ENCODE peak calls at places on chromosomes 2 and 18, in four cellular contexts. One of them, this sample, is unnamed.

GRCh38 chr2:147198651-147199171 is 646.1 kb upstream of the ACVR2A start:
- DNase-seq in stomach: no peak
- DNase-seq in HCT116: no peak
- DNase-seq in heart left ventricle: no peak
- DNase-seq in this sample: no peak

GRCh38 chr2:75569546-75569945 is 8.8 kb upstream of the EVA1A start:
- DNase-seq in stomach: no peak
- DNase-seq in HCT116: no peak
- DNase-seq in heart left ventricle: no peak
- DNase-seq in this sample: no peak

GRCh38 chr18:4040391-4041172 is 414.5 kb downstream of the DLGAP1 start:
- DNase-seq in stomach: no peak
- DNase-seq in HCT116: no peak
- DNase-seq in heart left ventricle: no peak
- DNase-seq in this sample: no peak

GRCh38 chr2:38533180-38533579 is 69.5 kb downstream of the HNRNPLL start:
- DNase-seq in stomach: no peak
- DNase-seq in HCT116: no peak
- DNase-seq in heart left ventricle: no peak
- DNase-seq in this sample: no peak

GRCh38 chr2:223760838-223761502 is 76.4 kb downstream of the AP1S3 start:
- DNase-seq in stomach: peak; percentile 68
- DNase-seq in HCT116: peak; percentile 96
- DNase-seq in heart left ventricle: no peak
- DNase-seq in this sample: peak; percentile 39

GRCh38 chr18:63253428-63254372 is 65.9 kb downstream of the BCL2 start:
- DNase-seq in stomach: no peak
- DNase-seq in HCT116: no peak
- DNase-seq in heart left ventricle: no peak
- DNase-seq in this sample: no peak

GRCh38 chr18:55868909-55869308 is 280.9 kb upstream of the TCF4 start:
- DNase-seq in stomach: no peak
- DNase-seq in HCT116: no peak
- DNase-seq in heart left ventricle: no peak
- DNase-seq in this sample: no peak

GRCh38 chr2:172324198-172324597 is 103.2 kb upstream of the ITGA6 start:
- DNase-seq in stomach: no peak
- DNase-seq in HCT116: no peak
- DNase-seq in heart left ventricle: no peak
- DNase-seq in this sample: no peak

GRCh38 chr18:55586841-55587240 is 1.2 kb downstream of the TCF4 start:
- DNase-seq in stomach: no peak
- DNase-seq in HCT116: no peak
- DNase-seq in heart left ventricle: no peak
- DNase-seq in this sample: no peak

GRCh38 chr2:183996825-183997823 is 601.2 kb upstream of the ZNF804A start:
- DNase-seq in stomach: peak; percentile 32
- DNase-seq in HCT116: no peak
- DNase-seq in heart left ventricle: no peak
- DNase-seq in this sample: no peak

GRCh38 chr2:220064282-220065042 is 437.0 kb downstream of the SLC4A3 start:
- DNase-seq in stomach: no peak
- DNase-seq in HCT116: no peak
- DNase-seq in heart left ventricle: no peak
- DNase-seq in this sample: no peak

GRCh38 chr2:161048317-161048716 is 111.9 kb upstream of the TANK start:
- DNase-seq in stomach: no peak
- DNase-seq in HCT116: no peak
- DNase-seq in heart left ventricle: no peak
- DNase-seq in this sample: no peak

GRCh38 chr2:84805250-84805917 is 75.5 kb downstream of the TRABD2A start:
- DNase-seq in stomach: no peak
- DNase-seq in HCT116: no peak
- DNase-seq in heart left ventricle: no peak
- DNase-seq in this sample: no peak

GRCh38 chr18:11411021-11411420 is 198.4 kb upstream of the SLC35G4 start:
- DNase-seq in stomach: no peak
- DNase-seq in HCT116: no peak
- DNase-seq in heart left ventricle: no peak
- DNase-seq in this sample: no peak

GRCh38 chr2:46053502-46054094 is 243.6 kb upstream of the EPAS1 start:
- DNase-seq in stomach: no peak
- DNase-seq in HCT116: no peak
- DNase-seq in heart left ventricle: no peak
- DNase-seq in this sample: no peak

GRCh38 chr2:105615352-105615751 is 129.4 kb upstream of the NCK2 start:
- DNase-seq in stomach: no peak
- DNase-seq in HCT116: no peak
- DNase-seq in heart left ventricle: no peak
- DNase-seq in this sample: no peak

GRCh38 chr2:100786985-100787384 is 33.0 kb upstream of the NPAS2 start:
- DNase-seq in stomach: no peak
- DNase-seq in HCT116: no peak
- DNase-seq in heart left ventricle: no peak
- DNase-seq in this sample: no peak

GRCh38 chr2:237618449-237618848 is 8.9 kb upstream of the LRRFIP1 start:
- DNase-seq in stomach: no peak
- DNase-seq in HCT116: no peak
- DNase-seq in heart left ventricle: no peak
- DNase-seq in this sample: no peak

GRCh38 chr2:127700527-127701192 is 637 bp upstream of the SFT2D3 start:
- DNase-seq in stomach: peak; percentile 64
- DNase-seq in HCT116: peak; percentile 95
- DNase-seq in heart left ventricle: peak; percentile 79
- DNase-seq in this sample: peak; percentile 59

GRCh38 chr18:55310044-55310676 is 277.8 kb downstream of the TCF4 start:
- DNase-seq in stomach: no peak
- DNase-seq in HCT116: no peak
- DNase-seq in heart left ventricle: no peak
- DNase-seq in this sample: no peak

GRCh38 chr2:12861344-12861942 is 144.7 kb downstream of the TRIB2 start:
- DNase-seq in stomach: no peak
- DNase-seq in HCT116: no peak
- DNase-seq in heart left ventricle: no peak
- DNase-seq in this sample: no peak

GRCh38 chr2:124315221-124315880 is 290.3 kb downstream of the CNTNAP5 start:
- DNase-seq in stomach: no peak
- DNase-seq in HCT116: no peak
- DNase-seq in heart left ventricle: no peak
- DNase-seq in this sample: no peak

GRCh38 chr2:178008636-178009289 is 63.8 kb downstream of the PDE11A start:
- DNase-seq in stomach: peak; percentile 47
- DNase-seq in HCT116: no peak
- DNase-seq in heart left ventricle: peak; percentile 57
- DNase-seq in this sample: peak; percentile 19

GRCh38 chr18:32262092-32262491 is 72.3 kb downstream of the MEP1B start:
- DNase-seq in stomach: no peak
- DNase-seq in HCT116: no peak
- DNase-seq in heart left ventricle: no peak
- DNase-seq in this sample: no peak

GRCh38 chr2:219513787-219514186 is 495 bp upstream of the ASIC4 start:
- DNase-seq in stomach: no peak
- DNase-seq in HCT116: no peak
- DNase-seq in heart left ventricle: no peak
- DNase-seq in this sample: no peak

GRCh38 chr2:96489261-96489660 is 15.9 kb downstream of the NEURL3 start:
- DNase-seq in stomach: no peak
- DNase-seq in HCT116: no peak
- DNase-seq in heart left ventricle: no peak
- DNase-seq in this sample: no peak

GRCh38 chr2:216792222-216793001 is 67.5 kb downstream of the TNP1 start:
- DNase-seq in stomach: no peak
- DNase-seq in HCT116: no peak
- DNase-seq in heart left ventricle: no peak
- DNase-seq in this sample: no peak

GRCh38 chr2:42792583-42793313 is at the start of gene HAAO:
- DNase-seq in stomach: peak; percentile 52
- DNase-seq in HCT116: no peak
- DNase-seq in heart left ventricle: peak; percentile 83
- DNase-seq in this sample: no peak

GRCh38 chr2:42793314-42794270 is 1.2 kb upstream of the HAAO start:
- DNase-seq in stomach: no peak
- DNase-seq in HCT116: no peak
- DNase-seq in heart left ventricle: no peak
- DNase-seq in this sample: no peak

GRCh38 chr2:42795871-42796301 is 3.5 kb upstream of the HAAO start:
- DNase-seq in stomach: no peak
- DNase-seq in HCT116: no peak
- DNase-seq in heart left ventricle: no peak
- DNase-seq in this sample: no peak

GRCh38 chr2:42795275-42795674 is 2.9 kb upstream of the HAAO start:
- DNase-seq in stomach: no peak
- DNase-seq in HCT116: no peak
- DNase-seq in heart left ventricle: no peak
- DNase-seq in this sample: no peak

DNA sequence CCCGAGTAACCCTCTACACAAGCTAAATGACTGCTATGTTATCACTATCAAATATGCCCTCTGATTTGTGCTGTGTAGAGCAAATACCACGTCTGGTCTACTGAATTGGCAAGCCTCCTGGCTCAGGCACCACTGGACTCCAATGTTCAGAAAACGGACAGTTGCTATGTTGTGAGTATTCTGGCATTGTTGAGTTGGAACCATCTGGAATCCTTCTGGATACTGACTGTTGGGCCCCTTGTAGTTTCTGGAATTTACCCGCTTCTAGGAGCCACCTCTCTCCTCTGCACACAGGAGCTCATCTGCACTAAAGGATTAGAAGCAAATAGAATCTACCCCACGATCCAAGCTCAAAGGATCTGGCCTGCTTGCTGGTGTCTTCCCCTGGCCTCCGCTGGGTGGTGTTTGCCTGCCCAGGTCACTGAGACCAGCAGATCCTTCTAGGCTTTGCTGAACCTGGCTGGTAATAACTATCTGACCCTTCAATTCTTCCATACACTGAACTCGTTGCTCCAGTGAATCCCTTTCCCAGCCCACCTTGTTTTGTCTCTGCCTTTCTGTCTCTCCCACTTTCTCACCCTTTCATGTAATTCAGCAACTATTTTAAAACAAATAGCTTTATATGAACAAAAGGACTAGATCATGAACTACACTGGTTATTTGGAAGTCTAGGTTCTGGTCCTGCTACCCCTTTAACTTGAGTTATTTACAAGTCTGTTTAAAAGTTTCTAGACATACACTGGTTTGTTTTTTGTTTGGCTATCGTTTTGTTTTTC is 2.1 kb upstream of the HAAO start:
- DNase-seq in stomach: no peak
- DNase-seq in HCT116: no peak
- DNase-seq in heart left ventricle: no peak
- DNase-seq in this sample: no peak
- TF ChIP-seq CTCF in stomach: no peak
- TF ChIP-seq CTCF in HCT116: no peak
- TF ChIP-seq CTCF in heart left ventricle: no peak
- TF ChIP-seq CTCF in this sample: no peak

GRCh38 chr2:61144697-61145268 is 17.2 kb upstream of the C2orf74 start:
- DNase-seq in stomach: peak; percentile 98
- DNase-seq in HCT116: no peak
- DNase-seq in heart left ventricle: peak; percentile 96
- DNase-seq in this sample: peak; percentile 99
- TF ChIP-seq POLR2A in stomach: no peak
- TF ChIP-seq POLR2A in HCT116: no peak
- TF ChIP-seq POLR2A in heart left ventricle: no peak
- TF ChIP-seq POLR2A in this sample: peak; percentile 76

GRCh38 chr2:173931751-173932150 is 33.4 kb downstream of the SP3 start:
- DNase-seq in stomach: no peak
- DNase-seq in HCT116: no peak
- DNase-seq in heart left ventricle: no peak
- DNase-seq in this sample: no peak
- TF ChIP-seq CTCF in stomach: no peak
- TF ChIP-seq CTCF in HCT116: no peak
- TF ChIP-seq CTCF in heart left ventricle: no peak
- TF ChIP-seq CTCF in this sample: no peak

DNA sequence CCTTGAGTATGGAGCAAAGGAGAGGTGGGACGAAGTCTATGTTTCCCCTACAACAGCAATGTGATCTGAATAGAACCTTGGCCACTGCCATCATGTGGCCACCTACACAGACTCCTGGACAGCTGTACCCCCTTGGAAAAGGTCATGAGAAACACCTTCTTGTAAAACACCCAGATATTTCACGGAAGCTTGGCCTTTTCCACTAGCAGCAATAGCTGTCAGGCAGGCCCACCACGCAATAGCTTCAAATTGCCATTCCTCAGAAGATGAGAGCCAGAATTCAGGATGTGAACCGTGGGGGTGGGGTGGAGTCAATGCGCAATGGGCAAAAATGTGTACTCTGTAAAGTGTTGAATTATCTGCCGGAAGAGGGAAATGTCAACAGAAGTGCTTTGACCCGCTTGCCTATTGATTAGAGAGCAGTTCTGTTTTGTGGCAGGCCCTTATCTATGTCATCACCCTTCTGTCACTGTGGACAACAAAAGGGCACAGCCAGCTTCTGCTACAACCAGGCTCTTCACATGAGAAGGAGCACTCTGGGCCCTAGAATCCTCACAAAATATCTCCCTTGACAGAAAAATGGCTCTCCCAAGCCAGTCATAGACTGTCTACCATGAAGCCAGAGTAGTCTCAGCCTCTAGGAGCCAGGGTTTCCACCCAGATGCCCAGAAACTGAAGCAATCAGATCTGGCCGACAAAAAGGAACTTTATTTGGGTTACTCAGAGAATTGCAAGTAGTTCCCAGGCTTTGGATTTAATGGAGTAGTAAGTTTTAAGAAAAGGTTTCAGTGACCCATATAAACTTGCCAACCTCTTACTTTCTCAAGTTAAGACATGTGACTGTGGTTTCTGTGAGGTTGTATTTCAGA is 9.5 kb downstream of the INPP1 start:
- DNase-seq in stomach: no peak
- DNase-seq in HCT116: no peak
- DNase-seq in heart left ventricle: no peak
- DNase-seq in this sample: no peak
- TF ChIP-seq POLR2A in stomach: no peak
- TF ChIP-seq POLR2A in HCT116: no peak
- TF ChIP-seq POLR2A in heart left ventricle: no peak
- TF ChIP-seq POLR2A in this sample: no peak

GRCh38 chr18:76689646-76690264 is 132.6 kb upstream of the ZNF236 start:
- DNase-seq in stomach: no peak
- DNase-seq in HCT116: no peak
- DNase-seq in heart left ventricle: no peak
- DNase-seq in this sample: no peak
- TF ChIP-seq CTCF in stomach: no peak
- TF ChIP-seq CTCF in HCT116: peak; percentile 8
- TF ChIP-seq CTCF in heart left ventricle: no peak
- TF ChIP-seq CTCF in this sample: no peak

GRCh38 chr2:70557171-70557838 is 3.7 kb upstream of the TGFA start:
- DNase-seq in stomach: peak; percentile 61
- DNase-seq in HCT116: no peak
- DNase-seq in heart left ventricle: no peak
- DNase-seq in this sample: peak; percentile 64

GRCh38 chr2:70558195-70558808 is 4.7 kb upstream of the TGFA start:
- DNase-seq in stomach: no peak
- DNase-seq in HCT116: no peak
- DNase-seq in heart left ventricle: no peak
- DNase-seq in this sample: no peak

GRCh38 chr2:70554338-70554892 is 789 bp upstream of the TGFA start:
- DNase-seq in stomach: no peak
- DNase-seq in HCT116: no peak
- DNase-seq in heart left ventricle: no peak
- DNase-seq in this sample: no peak

GRCh38 chr2:70553584-70554337 is at the start of gene TGFA:
- DNase-seq in stomach: peak; percentile 86
- DNase-seq in HCT116: peak; percentile 89
- DNase-seq in heart left ventricle: peak; percentile 82
- DNase-seq in this sample: peak; percentile 62

GRCh38 chr2:70556608-70557007 is 3.0 kb upstream of the TGFA start:
- DNase-seq in stomach: no peak
- DNase-seq in HCT116: no peak
- DNase-seq in heart left ventricle: no peak
- DNase-seq in this sample: no peak
- TF ChIP-seq POLR2A in stomach: no peak
- TF ChIP-seq POLR2A in HCT116: no peak
- TF ChIP-seq POLR2A in heart left ventricle: no peak
- TF ChIP-seq POLR2A in this sample: no peak

This sample was measured in adrenal gland.